ENCODE peak calls at places on chromosome 6, in eight cellular contexts. U is GM12878, T is lung, Y is tibial nerve, J is HCT116, Q is PC-3, I is mesendoderm, K is Peyer's patch. P is an unnamed sample.

GRCh38 chr6:41469156-41469950 is 76.8 kb upstream of the FOXP4 start:
- DNase-seq in K (no peak), J (no peak), Q (no peak), T (no peak), I (no peak), U (no peak), Y (no peak), P (no peak)

GRCh38 chr6:84606860-84607259 is 157.5 kb downstream of the TBX18 start:
- DNase-seq in J (no peak), U (no peak), Y (no peak), K (no peak), I (no peak), T (no peak), Q (no peak), P (no peak)

GRCh38 chr6:7468382-7469081 is 72.9 kb upstream of the DSP start:
- DNase-seq in U (no peak), T (no peak), Q (peak; percentile 8), J (peak; percentile 18), Y (no peak), I (peak; percentile 38), K (no peak), P (no peak)

GRCh38 chr6:152635949-152636674 is 1.1 kb downstream of the SYNE1 start:
- DNase-seq in Q (no peak), K (no peak), I (peak; percentile 57), J (no peak), U (no peak), T (no peak), Y (no peak), P (no peak)

GRCh38 chr6:42224222-42225042 is 6.8 kb upstream of the MRPS10 start:
- DNase-seq in J (peak; percentile 97), I (no peak), U (peak; percentile 94), T (no peak), Y (no peak), K (no peak), Q (peak; percentile 99), P (no peak)

GRCh38 chr6:8707956-8708772 is 272.8 kb upstream of the SLC35B3 start:
- DNase-seq in I (peak; percentile 52), Q (peak; percentile 62), K (no peak), J (peak; percentile 48), Y (no peak), T (peak; percentile 47), U (no peak), P (no peak)

GRCh38 chr6:63245908-63246307 is 34.6 kb downstream of the FKBP1C start:
- DNase-seq in I (no peak), Y (no peak), K (no peak), U (no peak), J (peak; percentile 3), Q (no peak), T (no peak), P (no peak)

GRCh38 chr6:164069352-164070022 is 655.0 kb downstream of the QKI start:
- DNase-seq in I (no peak), Q (no peak), J (no peak), K (no peak), U (no peak), Y (no peak), T (peak; percentile 39), P (no peak)

GRCh38 chr6:111559193-111560097 is 46.2 kb downstream of the TRAF3IP2 start:
- DNase-seq in T (no peak), U (no peak), K (no peak), I (no peak), Y (no peak), J (no peak), Q (no peak), P (no peak)

GRCh38 chr6:116371384-116372209 is 850 bp downstream of the DSE start:
- DNase-seq in U (no peak), T (peak; percentile 71), Y (peak; percentile 40), K (peak; percentile 63), Q (peak; percentile 82), J (peak; percentile 42), I (peak; percentile 96), P (peak; percentile 61)

GRCh38 chr6:8958894-8959511 is 523.7 kb upstream of the SLC35B3 start:
- DNase-seq in I (no peak), J (peak; percentile 83), Q (peak; percentile 40), U (no peak), Y (no peak), K (no peak), T (no peak), P (no peak)

GRCh38 chr6:34202329-34203201 is 34.1 kb upstream of the HMGA1 start:
- DNase-seq in U (no peak), K (no peak), Y (no peak), Q (no peak), I (peak; percentile 50), J (peak; percentile 43), T (no peak), P (no peak)

GRCh38 chr6:4209201-4209600 is 73.8 kb upstream of the ECI2 start:
- DNase-seq in I (no peak), J (no peak), Q (no peak), K (no peak), U (no peak), Y (no peak), T (no peak), P (no peak)

GRCh38 chr6:117444600-117444999 is 18.9 kb upstream of the ROS1 start:
- DNase-seq in U (no peak), K (no peak), J (no peak), T (no peak), Y (no peak), I (no peak), Q (no peak), P (no peak)

GRCh38 chr6:54431466-54431865 is 123.2 kb downstream of the TINAG start:
- DNase-seq in U (no peak), K (no peak), Q (no peak), T (no peak), J (no peak), Y (no peak), I (no peak), P (no peak)

GRCh38 chr6:110613356-110613755 is 136.9 kb upstream of the SLC22A16 start:
- DNase-seq in Q (no peak), Y (no peak), U (no peak), K (no peak), I (no peak), T (no peak), J (no peak), P (no peak)

GRCh38 chr6:156948807-156949206 is 171.6 kb downstream of the ARID1B start:
- DNase-seq in I (peak; percentile 49), T (no peak), Y (no peak), J (peak; percentile 41), U (no peak), K (no peak), Q (peak; percentile 81), P (no peak)

GRCh38 chr6:97175806-97176205 is 107.2 kb downstream of the MMS22L start:
- DNase-seq in U (no peak), T (peak; percentile 30), Y (no peak), J (no peak), Q (no peak), K (no peak), I (no peak), P (no peak)

GRCh38 chr6:81751388-81752083 is 945 bp downstream of the TENT5A start:
- DNase-seq in I (peak; percentile 39), T (peak; percentile 66), J (peak; percentile 13), U (no peak), Y (peak; percentile 22), Q (peak; percentile 41), K (peak; percentile 77), P (peak; percentile 78)

GRCh38 chr6:13573669-13574110 is 711 bp upstream of the SIRT5 start:
- DNase-seq in K (peak; percentile 56), T (peak; percentile 35), I (peak; percentile 75), Q (peak; percentile 51), Y (no peak), J (peak; percentile 18), U (no peak), P (no peak)

GRCh38 chr6:11876934-11877433 is 98.4 kb upstream of the ADTRP start:
- DNase-seq in Q (no peak), Y (no peak), I (peak; percentile 51), K (no peak), T (no peak), J (no peak), U (peak; percentile 91), P (no peak)

GRCh38 chr6:56024931-56025330 is 149.5 kb upstream of the BMP5 start:
- DNase-seq in Y (no peak), K (no peak), U (no peak), J (no peak), I (no peak), T (no peak), Q (peak; percentile 39), P (no peak)
- H3K4me3 ChIP-seq in Y (no peak overlapping the region), K (no peak overlapping the region), U (no peak overlapping the region), J (no peak overlapping the region), I (no peak overlapping the region), T (no peak overlapping the region), Q (no peak overlapping the region), P (peak overlapping the region; percentile 55)

GRCh38 chr6:46334442-46334841 is 156.8 kb downstream of the RCAN2 start:
- DNase-seq in U (no peak), K (no peak), J (no peak), I (peak; percentile 53), T (no peak), Q (no peak), Y (no peak), P (no peak)

GRCh38 chr6:46340246-46340645 is 151.0 kb downstream of the RCAN2 start:
- DNase-seq in I (no peak), Q (no peak), K (no peak), T (no peak), J (no peak), U (no peak), Y (no peak), P (no peak)

GRCh38 chr6:46338098-46338497 is 153.2 kb downstream of the RCAN2 start:
- DNase-seq in I (no peak), T (no peak), U (no peak), Y (no peak), Q (no peak), K (no peak), J (no peak), P (no peak)
- H3K4me1 ChIP-seq in I (peaks cover 2% of the 10 kb centered on the region), T (peaks cover 5% of the 10 kb centered on the region), U (no peaks in the 10 kb centered on the region), Y (no peaks in the 10 kb centered on the region), Q (no peaks in the 10 kb centered on the region), K (no peaks in the 10 kb centered on the region), J (no peaks in the 10 kb centered on the region), P (peaks cover 18% of the 10 kb centered on the region)

GRCh38 chr6:107656883-107657282 is 167.0 kb downstream of the SOBP start:
- DNase-seq in K (no peak), U (no peak), Q (no peak), I (no peak), T (no peak), Y (no peak), J (no peak), P (no peak)
- H3K27ac ChIP-seq in K (peak overlapping the region; percentile 19), U (peak overlapping the region; percentile 66), Q (no peak overlapping the region), I (no peak overlapping the region), T (no peak overlapping the region), Y (no peak overlapping the region), J (no peak overlapping the region), P (no peak overlapping the region)

GRCh38 chr6:24692003-24692402 is 25.1 kb downstream of the ACOT13 start:
- DNase-seq in T (no peak), J (no peak), Q (no peak), I (no peak), Y (no peak), U (no peak), K (no peak), P (no peak)

GRCh38 chr6:24694198-24694597 is 24.8 kb downstream of the C6orf62 start:
- DNase-seq in K (no peak), T (no peak), I (no peak), U (no peak), Y (no peak), J (no peak), Q (no peak), P (no peak)

GRCh38 chr6:24692851-24693592 is 25.9 kb downstream of the C6orf62 start:
- DNase-seq in K (no peak), T (no peak), Y (no peak), Q (no peak), U (no peak), J (no peak), I (no peak), P (no peak)

GRCh38 chr6:24691550-24691949 is 24.7 kb downstream of the ACOT13 start:
- DNase-seq in J (no peak), K (no peak), T (no peak), Q (no peak), Y (no peak), I (no peak), U (no peak), P (no peak)

GRCh38 chr6:24692415-24692814 is 25.5 kb downstream of the ACOT13 start:
- DNase-seq in Y (no peak), J (no peak), Q (no peak), T (no peak), I (no peak), K (no peak), U (no peak), P (no peak)
- H3K4me3 ChIP-seq in Y (no peak overlapping the region), J (no peak overlapping the region), Q (no peak overlapping the region), T (no peak overlapping the region), I (no peak overlapping the region), K (no peak overlapping the region), U (no peak overlapping the region), P (no peak overlapping the region)